ENCODE peak calls at places on chromosomes 16 and 17, in nine cellular contexts. One of them, this sample, is unnamed.
A peak's percentile ranks its signal among the peaks of the same experiment; 100 is the strongest.

GRCh38 chr16:15705064-15705565 is 55.1 kb downstream of the NDE1 start:
- DNase-seq in H9: no peak
- DNase-seq in foreskin keratinocyte: no peak
- DNase-seq in heart right ventricle: no peak
- DNase-seq in cardiac muscle cell: no peak
- DNase-seq in body of pancreas: no peak
- DNase-seq in colonic mucosa: no peak
- DNase-seq in fibroblast of lung: no peak
- DNase-seq in hepatocyte: no peak
- DNase-seq in this sample: no peak

GRCh38 chr16:28304214-28304613 is 11.9 kb downstream of the SBK1 start:
- DNase-seq in H9: peak; percentile 50
- DNase-seq in foreskin keratinocyte: no peak
- DNase-seq in heart right ventricle: peak; percentile 39
- DNase-seq in cardiac muscle cell: peak; percentile 69
- DNase-seq in body of pancreas: peak; percentile 27
- DNase-seq in colonic mucosa: no peak
- DNase-seq in fibroblast of lung: peak; percentile 39
- DNase-seq in hepatocyte: peak; percentile 63
- DNase-seq in this sample: peak; percentile 42

GRCh38 chr17:48800626-48801217 is 16.3 kb downstream of the TTLL6 start:
- DNase-seq in H9: no peak
- DNase-seq in foreskin keratinocyte: no peak
- DNase-seq in heart right ventricle: no peak
- DNase-seq in cardiac muscle cell: no peak
- DNase-seq in body of pancreas: no peak
- DNase-seq in colonic mucosa: peak; percentile 68
- DNase-seq in fibroblast of lung: no peak
- DNase-seq in hepatocyte: no peak
- DNase-seq in this sample: no peak

GRCh38 chr16:87161822-87162676 is 155.1 kb downstream of the C16orf95 start:
- DNase-seq in H9: no peak
- DNase-seq in foreskin keratinocyte: no peak
- DNase-seq in heart right ventricle: no peak
- DNase-seq in cardiac muscle cell: no peak
- DNase-seq in body of pancreas: no peak
- DNase-seq in colonic mucosa: no peak
- DNase-seq in fibroblast of lung: no peak
- DNase-seq in hepatocyte: no peak
- DNase-seq in this sample: no peak

GRCh38 chr17:7894226-7894625 is 5.6 kb downstream of the CHD3 start:
- DNase-seq in H9: no peak
- DNase-seq in foreskin keratinocyte: no peak
- DNase-seq in heart right ventricle: no peak
- DNase-seq in cardiac muscle cell: no peak
- DNase-seq in body of pancreas: no peak
- DNase-seq in colonic mucosa: no peak
- DNase-seq in fibroblast of lung: no peak
- DNase-seq in hepatocyte: no peak
- DNase-seq in this sample: no peak

GRCh38 chr17:64401941-64402340 is 11.3 kb upstream of the PECAM1 start:
- DNase-seq in H9: no peak
- DNase-seq in foreskin keratinocyte: no peak
- DNase-seq in heart right ventricle: no peak
- DNase-seq in cardiac muscle cell: no peak
- DNase-seq in body of pancreas: no peak
- DNase-seq in colonic mucosa: no peak
- DNase-seq in fibroblast of lung: no peak
- DNase-seq in hepatocyte: no peak
- DNase-seq in this sample: no peak

GRCh38 chr16:89281829-89282228 is 64.3 kb downstream of the ZNF778 start:
- DNase-seq in H9: no peak
- DNase-seq in foreskin keratinocyte: no peak
- DNase-seq in heart right ventricle: no peak
- DNase-seq in cardiac muscle cell: no peak
- DNase-seq in body of pancreas: no peak
- DNase-seq in colonic mucosa: no peak
- DNase-seq in fibroblast of lung: no peak
- DNase-seq in hepatocyte: no peak
- DNase-seq in this sample: no peak

GRCh38 chr17:1384881-1385280 is 15.1 kb downstream of the YWHAE start:
- DNase-seq in H9: no peak
- DNase-seq in foreskin keratinocyte: no peak
- DNase-seq in heart right ventricle: no peak
- DNase-seq in cardiac muscle cell: peak; percentile 46
- DNase-seq in body of pancreas: no peak
- DNase-seq in colonic mucosa: no peak
- DNase-seq in fibroblast of lung: no peak
- DNase-seq in hepatocyte: no peak
- DNase-seq in this sample: no peak

GRCh38 chr17:2070241-2071023 is 15.5 kb downstream of the HIC1 start:
- DNase-seq in H9: peak; percentile 86
- DNase-seq in foreskin keratinocyte: no peak
- DNase-seq in heart right ventricle: no peak
- DNase-seq in cardiac muscle cell: no peak
- DNase-seq in body of pancreas: peak; percentile 57
- DNase-seq in colonic mucosa: no peak
- DNase-seq in fibroblast of lung: no peak
- DNase-seq in hepatocyte: no peak
- DNase-seq in this sample: no peak

GRCh38 chr16:15856901-15857778 is at the start of gene MYH11:
- DNase-seq in H9: peak; percentile 73
- DNase-seq in foreskin keratinocyte: peak; percentile 26
- DNase-seq in heart right ventricle: no peak
- DNase-seq in cardiac muscle cell: no peak
- DNase-seq in body of pancreas: no peak
- DNase-seq in colonic mucosa: no peak
- DNase-seq in fibroblast of lung: no peak
- DNase-seq in hepatocyte: no peak
- DNase-seq in this sample: no peak

GRCh38 chr17:5050281-5050680 is 15.1 kb upstream of the SLC52A1 start:
- DNase-seq in H9: no peak
- DNase-seq in foreskin keratinocyte: no peak
- DNase-seq in heart right ventricle: no peak
- DNase-seq in cardiac muscle cell: peak; percentile 33
- DNase-seq in body of pancreas: no peak
- DNase-seq in colonic mucosa: no peak
- DNase-seq in fibroblast of lung: peak; percentile 67
- DNase-seq in hepatocyte: peak; percentile 51
- DNase-seq in this sample: no peak

GRCh38 chr16:88462396-88462795 is 9.3 kb downstream of the ZFPM1 start:
- DNase-seq in H9: no peak
- DNase-seq in foreskin keratinocyte: no peak
- DNase-seq in heart right ventricle: no peak
- DNase-seq in cardiac muscle cell: no peak
- DNase-seq in body of pancreas: no peak
- DNase-seq in colonic mucosa: no peak
- DNase-seq in fibroblast of lung: no peak
- DNase-seq in hepatocyte: no peak
- DNase-seq in this sample: no peak

GRCh38 chr17:36014946-36015345 is 2.8 kb downstream of the CCL23 start:
- DNase-seq in H9: no peak
- DNase-seq in foreskin keratinocyte: no peak
- DNase-seq in heart right ventricle: no peak
- DNase-seq in cardiac muscle cell: no peak
- DNase-seq in body of pancreas: no peak
- DNase-seq in colonic mucosa: no peak
- DNase-seq in fibroblast of lung: no peak
- DNase-seq in hepatocyte: no peak
- DNase-seq in this sample: no peak

GRCh38 chr17:36019423-36019822 is 1.7 kb upstream of the CCL23 start:
- DNase-seq in H9: no peak
- DNase-seq in foreskin keratinocyte: no peak
- DNase-seq in heart right ventricle: no peak
- DNase-seq in cardiac muscle cell: no peak
- DNase-seq in body of pancreas: no peak
- DNase-seq in colonic mucosa: no peak
- DNase-seq in fibroblast of lung: no peak
- DNase-seq in hepatocyte: no peak
- DNase-seq in this sample: no peak

GRCh38 chr17:36016555-36016954 is 1.2 kb downstream of the CCL23 start:
- DNase-seq in H9: no peak
- DNase-seq in foreskin keratinocyte: no peak
- DNase-seq in heart right ventricle: no peak
- DNase-seq in cardiac muscle cell: no peak
- DNase-seq in body of pancreas: no peak
- DNase-seq in colonic mucosa: no peak
- DNase-seq in fibroblast of lung: no peak
- DNase-seq in hepatocyte: no peak
- DNase-seq in this sample: no peak

GRCh38 chr17:36017799-36018198 is at the start of gene CCL23:
- DNase-seq in H9: no peak
- DNase-seq in foreskin keratinocyte: no peak
- DNase-seq in heart right ventricle: no peak
- DNase-seq in cardiac muscle cell: no peak
- DNase-seq in body of pancreas: no peak
- DNase-seq in colonic mucosa: no peak
- DNase-seq in fibroblast of lung: no peak
- DNase-seq in hepatocyte: no peak
- DNase-seq in this sample: no peak
- H3K27ac ChIP-seq in H9: no peak within 1 kb of the TSS
- H3K27ac ChIP-seq in foreskin keratinocyte: no peak within 1 kb of the TSS
- H3K27ac ChIP-seq in heart right ventricle: no peak within 1 kb of the TSS
- H3K27ac ChIP-seq in cardiac muscle cell: no peak within 1 kb of the TSS
- H3K27ac ChIP-seq in body of pancreas: no peak within 1 kb of the TSS
- H3K27ac ChIP-seq in colonic mucosa: no peak within 1 kb of the TSS
- H3K27ac ChIP-seq in fibroblast of lung: no peak within 1 kb of the TSS
- H3K27ac ChIP-seq in hepatocyte: no peak within 1 kb of the TSS
- H3K27ac ChIP-seq in this sample: no peak within 1 kb of the TSS

DNA sequence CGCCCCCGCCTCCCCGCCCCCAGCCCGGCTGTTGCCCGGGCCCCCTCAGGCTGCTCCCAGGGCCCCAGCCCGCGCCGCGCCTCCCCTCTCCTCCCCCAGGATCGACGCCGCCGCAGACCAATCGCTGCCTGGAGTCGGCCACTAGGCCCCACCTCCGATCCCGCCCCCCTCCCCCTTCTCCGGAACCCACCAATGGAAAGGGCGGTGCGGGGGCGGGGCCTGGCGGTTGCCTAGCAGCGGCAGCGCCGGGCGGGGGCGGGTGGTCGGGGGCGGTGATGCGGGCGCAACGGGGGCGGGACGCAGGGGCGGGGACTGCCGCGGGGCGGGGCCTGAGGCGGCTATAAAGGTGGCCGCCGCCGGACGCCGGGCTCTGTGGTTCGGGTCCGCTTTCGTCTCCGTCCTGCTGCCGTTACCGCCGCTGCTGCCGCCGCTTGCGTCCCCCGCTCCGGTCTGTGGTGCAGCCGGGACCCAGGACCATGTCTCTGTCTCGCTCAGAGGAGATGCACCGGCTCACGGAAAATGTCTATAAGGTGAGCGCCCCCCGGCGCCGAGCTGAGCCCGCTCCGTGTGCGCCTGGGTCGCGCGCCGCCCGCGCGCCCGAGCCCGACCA is at the start of gene BAIAP2:
- DNase-seq in H9: peak; percentile 98
- DNase-seq in foreskin keratinocyte: peak; percentile 71
- DNase-seq in heart right ventricle: peak; percentile 98
- DNase-seq in cardiac muscle cell: peak; percentile 97
- DNase-seq in body of pancreas: peak; percentile 99
- DNase-seq in colonic mucosa: peak; percentile 98
- DNase-seq in fibroblast of lung: peak; percentile 94
- DNase-seq in hepatocyte: peak; percentile 99
- DNase-seq in this sample: peak; percentile 99
- TF ChIP-seq CTCF in H9: no peak
- TF ChIP-seq CTCF in foreskin keratinocyte: peak; percentile 16
- TF ChIP-seq CTCF in heart right ventricle: no peak
- TF ChIP-seq CTCF in cardiac muscle cell: peak; percentile 7
- TF ChIP-seq CTCF in body of pancreas: no peak
- TF ChIP-seq CTCF in colonic mucosa: no peak
- TF ChIP-seq CTCF in fibroblast of lung: no peak
- TF ChIP-seq CTCF in hepatocyte: peak; percentile 26
- TF ChIP-seq CTCF in this sample: no peak

DNA sequence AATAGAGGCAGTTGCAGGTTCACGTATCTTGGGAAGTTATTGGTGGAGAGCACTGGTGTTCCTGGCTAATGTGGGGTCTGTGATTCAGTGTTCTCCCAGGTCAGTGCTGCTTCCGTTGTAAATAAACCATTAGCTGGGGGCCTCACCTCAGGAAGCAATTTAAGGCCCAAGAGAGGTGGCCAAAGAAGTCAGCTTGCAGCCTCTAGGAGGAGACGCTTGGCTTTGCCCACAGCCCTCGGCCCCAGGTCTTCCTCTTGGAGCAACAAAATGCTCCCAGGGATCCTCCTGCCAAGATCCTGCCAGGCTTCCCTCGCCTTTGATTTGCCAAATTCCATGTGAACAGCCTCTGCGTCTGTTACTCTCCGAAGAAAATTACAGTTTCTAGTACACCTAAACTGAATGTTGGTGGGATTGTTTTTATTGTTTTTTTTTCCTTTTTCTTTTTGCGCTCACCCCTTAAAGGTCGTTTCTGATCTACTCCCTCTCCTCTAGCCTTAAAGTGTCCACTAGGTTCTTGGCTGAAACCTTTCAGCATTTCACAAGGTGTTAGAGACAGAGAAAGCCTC is 62.3 kb upstream of the TBX2 start:
- DNase-seq in H9: peak; percentile 61
- DNase-seq in foreskin keratinocyte: no peak
- DNase-seq in heart right ventricle: no peak
- DNase-seq in cardiac muscle cell: no peak
- DNase-seq in body of pancreas: no peak
- DNase-seq in colonic mucosa: no peak
- DNase-seq in fibroblast of lung: peak; percentile 57
- DNase-seq in hepatocyte: no peak
- DNase-seq in this sample: no peak
- H3K27ac ChIP-seq in H9: no peak overlapping the region
- H3K27ac ChIP-seq in foreskin keratinocyte: no peak overlapping the region
- H3K27ac ChIP-seq in heart right ventricle: peak overlapping the region; percentile 61
- H3K27ac ChIP-seq in cardiac muscle cell: no peak overlapping the region
- H3K27ac ChIP-seq in body of pancreas: no peak overlapping the region
- H3K27ac ChIP-seq in colonic mucosa: no peak overlapping the region
- H3K27ac ChIP-seq in fibroblast of lung: peak overlapping the region; percentile 83
- H3K27ac ChIP-seq in hepatocyte: peak overlapping the region; percentile 41
- H3K27ac ChIP-seq in this sample: no peak overlapping the region

GRCh38 chr16:82061861-82062525 is 26.9 kb downstream of the HSD17B2 start:
- DNase-seq in H9: peak; percentile 30
- DNase-seq in foreskin keratinocyte: peak; percentile 41
- DNase-seq in heart right ventricle: no peak
- DNase-seq in cardiac muscle cell: peak; percentile 40
- DNase-seq in body of pancreas: peak; percentile 44
- DNase-seq in colonic mucosa: no peak
- DNase-seq in fibroblast of lung: peak; percentile 25
- DNase-seq in hepatocyte: no peak
- DNase-seq in this sample: peak; percentile 40

GRCh38 chr16:82059161-82059982 is 24.3 kb downstream of the HSD17B2 start:
- DNase-seq in H9: no peak
- DNase-seq in foreskin keratinocyte: no peak
- DNase-seq in heart right ventricle: no peak
- DNase-seq in cardiac muscle cell: no peak
- DNase-seq in body of pancreas: no peak
- DNase-seq in colonic mucosa: no peak
- DNase-seq in fibroblast of lung: no peak
- DNase-seq in hepatocyte: no peak
- DNase-seq in this sample: no peak

GRCh38 chr16:82063456-82064082 is 28.5 kb downstream of the HSD17B2 start:
- DNase-seq in H9: no peak
- DNase-seq in foreskin keratinocyte: peak; percentile 26
- DNase-seq in heart right ventricle: no peak
- DNase-seq in cardiac muscle cell: no peak
- DNase-seq in body of pancreas: no peak
- DNase-seq in colonic mucosa: no peak
- DNase-seq in fibroblast of lung: no peak
- DNase-seq in hepatocyte: no peak
- DNase-seq in this sample: no peak

GRCh38 chr16:82059983-82060421 is 24.9 kb downstream of the HSD17B2 start:
- DNase-seq in H9: no peak
- DNase-seq in foreskin keratinocyte: no peak
- DNase-seq in heart right ventricle: no peak
- DNase-seq in cardiac muscle cell: no peak
- DNase-seq in body of pancreas: no peak
- DNase-seq in colonic mucosa: no peak
- DNase-seq in fibroblast of lung: no peak
- DNase-seq in hepatocyte: no peak
- DNase-seq in this sample: no peak

GRCh38 chr16:82062645-82063058 is 27.6 kb downstream of the HSD17B2 start:
- DNase-seq in H9: no peak
- DNase-seq in foreskin keratinocyte: peak; percentile 29
- DNase-seq in heart right ventricle: no peak
- DNase-seq in cardiac muscle cell: peak; percentile 81
- DNase-seq in body of pancreas: no peak
- DNase-seq in colonic mucosa: no peak
- DNase-seq in fibroblast of lung: peak; percentile 87
- DNase-seq in hepatocyte: peak; percentile 62
- DNase-seq in this sample: no peak
- TF ChIP-seq CTCF in H9: no peak
- TF ChIP-seq CTCF in foreskin keratinocyte: no peak
- TF ChIP-seq CTCF in heart right ventricle: no peak
- TF ChIP-seq CTCF in cardiac muscle cell: no peak
- TF ChIP-seq CTCF in body of pancreas: no peak
- TF ChIP-seq CTCF in colonic mucosa: no peak
- TF ChIP-seq CTCF in fibroblast of lung: no peak
- TF ChIP-seq CTCF in hepatocyte: no peak
- TF ChIP-seq CTCF in this sample: no peak

This sample was measured in RWPE1.